ENCODE peak calls at places on chromosome 22, in six cellular contexts. One of them, this sample, is unnamed.
A peak's percentile ranks its signal among the peaks of the same experiment; 100 is the strongest.

GRCh38 chr22:38564669-38565068 is 5.3 kb downstream of the DMC1 start:
- DNase-seq in GF-D8: no peak
- DNase-seq in C1 segment of cervical spinal cord: no peak
- DNase-seq in activated CD4-positive, alpha-beta T cell treated with anti-CD3 and anti-CD28 coated beads, Interleukin-2, amount 50 U/mL, for 1 hour: no peak
- DNase-seq in GM10248: no peak
- DNase-seq in B cell: no peak
- DNase-seq in this sample: no peak

GRCh38 chr22:20567993-20568417 is 60.6 kb downstream of the MED15 start:
- DNase-seq in GF-D8: no peak
- DNase-seq in C1 segment of cervical spinal cord: no peak
- DNase-seq in activated CD4-positive, alpha-beta T cell treated with anti-CD3 and anti-CD28 coated beads, Interleukin-2, amount 50 U/mL, for 1 hour: no peak
- DNase-seq in GM10248: no peak
- DNase-seq in B cell: no peak
- DNase-seq in this sample: no peak

GRCh38 chr22:49218142-49218541 is 609.5 kb downstream of the BRD1 start:
- DNase-seq in GF-D8: no peak
- DNase-seq in C1 segment of cervical spinal cord: no peak
- DNase-seq in activated CD4-positive, alpha-beta T cell treated with anti-CD3 and anti-CD28 coated beads, Interleukin-2, amount 50 U/mL, for 1 hour: no peak
- DNase-seq in GM10248: no peak
- DNase-seq in B cell: no peak
- DNase-seq in this sample: no peak

GRCh38 chr22:33076368-33076767 is 18.2 kb upstream of the SYN3 start:
- DNase-seq in GF-D8: no peak
- DNase-seq in C1 segment of cervical spinal cord: no peak
- DNase-seq in activated CD4-positive, alpha-beta T cell treated with anti-CD3 and anti-CD28 coated beads, Interleukin-2, amount 50 U/mL, for 1 hour: no peak
- DNase-seq in GM10248: no peak
- DNase-seq in B cell: no peak
- DNase-seq in this sample: no peak

GRCh38 chr22:35209203-35209602 is 48.1 kb upstream of the HMGXB4 start:
- DNase-seq in GF-D8: no peak
- DNase-seq in C1 segment of cervical spinal cord: no peak
- DNase-seq in activated CD4-positive, alpha-beta T cell treated with anti-CD3 and anti-CD28 coated beads, Interleukin-2, amount 50 U/mL, for 1 hour: no peak
- DNase-seq in GM10248: no peak
- DNase-seq in B cell: no peak
- DNase-seq in this sample: no peak

GRCh38 chr22:37843746-37844089 is 416 bp downstream of the ANKRD54 start:
- DNase-seq in GF-D8: no peak
- DNase-seq in C1 segment of cervical spinal cord: peak; percentile 65
- DNase-seq in activated CD4-positive, alpha-beta T cell treated with anti-CD3 and anti-CD28 coated beads, Interleukin-2, amount 50 U/mL, for 1 hour: peak; percentile 33
- DNase-seq in GM10248: peak; percentile 68
- DNase-seq in B cell: peak; percentile 55
- DNase-seq in this sample: no peak

GRCh38 chr22:20009018-20009482 is 7.6 kb downstream of the ARVCF start:
- DNase-seq in GF-D8: no peak
- DNase-seq in C1 segment of cervical spinal cord: no peak
- DNase-seq in activated CD4-positive, alpha-beta T cell treated with anti-CD3 and anti-CD28 coated beads, Interleukin-2, amount 50 U/mL, for 1 hour: no peak
- DNase-seq in GM10248: no peak
- DNase-seq in B cell: peak; percentile 21
- DNase-seq in this sample: no peak

GRCh38 chr22:46224044-46224746 is 25.9 kb downstream of the CDPF1 start:
- DNase-seq in GF-D8: no peak
- DNase-seq in C1 segment of cervical spinal cord: no peak
- DNase-seq in activated CD4-positive, alpha-beta T cell treated with anti-CD3 and anti-CD28 coated beads, Interleukin-2, amount 50 U/mL, for 1 hour: no peak
- DNase-seq in GM10248: no peak
- DNase-seq in B cell: no peak
- DNase-seq in this sample: no peak

GRCh38 chr22:40560551-40560950 is 76.0 kb downstream of the MRTFA start:
- DNase-seq in GF-D8: no peak
- DNase-seq in C1 segment of cervical spinal cord: no peak
- DNase-seq in activated CD4-positive, alpha-beta T cell treated with anti-CD3 and anti-CD28 coated beads, Interleukin-2, amount 50 U/mL, for 1 hour: no peak
- DNase-seq in GM10248: no peak
- DNase-seq in B cell: no peak
- DNase-seq in this sample: no peak

GRCh38 chr22:37058917-37059701 is 7.6 kb downstream of the KCTD17 start:
- DNase-seq in GF-D8: no peak
- DNase-seq in C1 segment of cervical spinal cord: no peak
- DNase-seq in activated CD4-positive, alpha-beta T cell treated with anti-CD3 and anti-CD28 coated beads, Interleukin-2, amount 50 U/mL, for 1 hour: no peak
- DNase-seq in GM10248: no peak
- DNase-seq in B cell: no peak
- DNase-seq in this sample: no peak

GRCh38 chr22:38572065-38572464 is 2.1 kb upstream of the DMC1 start:
- DNase-seq in GF-D8: no peak
- DNase-seq in C1 segment of cervical spinal cord: no peak
- DNase-seq in activated CD4-positive, alpha-beta T cell treated with anti-CD3 and anti-CD28 coated beads, Interleukin-2, amount 50 U/mL, for 1 hour: peak; percentile 25
- DNase-seq in GM10248: peak; percentile 53
- DNase-seq in B cell: peak; percentile 43
- DNase-seq in this sample: no peak

GRCh38 chr22:29733362-29734322 is 13.8 kb downstream of the CABP7 start:
- DNase-seq in GF-D8: peak; percentile 91
- DNase-seq in C1 segment of cervical spinal cord: no peak
- DNase-seq in activated CD4-positive, alpha-beta T cell treated with anti-CD3 and anti-CD28 coated beads, Interleukin-2, amount 50 U/mL, for 1 hour: no peak
- DNase-seq in GM10248: no peak
- DNase-seq in B cell: no peak
- DNase-seq in this sample: no peak

GRCh38 chr22:23289130-23289503 is 108.8 kb downstream of the BCR start:
- DNase-seq in GF-D8: no peak
- DNase-seq in C1 segment of cervical spinal cord: no peak
- DNase-seq in activated CD4-positive, alpha-beta T cell treated with anti-CD3 and anti-CD28 coated beads, Interleukin-2, amount 50 U/mL, for 1 hour: no peak
- DNase-seq in GM10248: no peak
- DNase-seq in B cell: no peak
- DNase-seq in this sample: no peak

GRCh38 chr22:42780070-42780540 is 59.4 kb upstream of the A4GALT start:
- DNase-seq in GF-D8: peak; percentile 72
- DNase-seq in C1 segment of cervical spinal cord: peak; percentile 18
- DNase-seq in activated CD4-positive, alpha-beta T cell treated with anti-CD3 and anti-CD28 coated beads, Interleukin-2, amount 50 U/mL, for 1 hour: peak; percentile 6
- DNase-seq in GM10248: peak; percentile 74
- DNase-seq in B cell: peak; percentile 68
- DNase-seq in this sample: peak; percentile 28

GRCh38 chr22:29030016-29030617 is 31.5 kb downstream of the C22orf31 start:
- DNase-seq in GF-D8: no peak
- DNase-seq in C1 segment of cervical spinal cord: no peak
- DNase-seq in activated CD4-positive, alpha-beta T cell treated with anti-CD3 and anti-CD28 coated beads, Interleukin-2, amount 50 U/mL, for 1 hour: no peak
- DNase-seq in GM10248: no peak
- DNase-seq in B cell: no peak
- DNase-seq in this sample: no peak

GRCh38 chr22:19904881-19905618 is 36.5 kb upstream of the COMT start:
- DNase-seq in GF-D8: no peak
- DNase-seq in C1 segment of cervical spinal cord: no peak
- DNase-seq in activated CD4-positive, alpha-beta T cell treated with anti-CD3 and anti-CD28 coated beads, Interleukin-2, amount 50 U/mL, for 1 hour: no peak
- DNase-seq in GM10248: no peak
- DNase-seq in B cell: no peak
- DNase-seq in this sample: no peak

GRCh38 chr22:37771081-37771480 is 36.7 kb upstream of the GCAT start:
- DNase-seq in GF-D8: no peak
- DNase-seq in C1 segment of cervical spinal cord: no peak
- DNase-seq in activated CD4-positive, alpha-beta T cell treated with anti-CD3 and anti-CD28 coated beads, Interleukin-2, amount 50 U/mL, for 1 hour: no peak
- DNase-seq in GM10248: no peak
- DNase-seq in B cell: no peak
- DNase-seq in this sample: no peak

GRCh38 chr22:49415219-49415951 is 412.3 kb downstream of the BRD1 start:
- DNase-seq in GF-D8: no peak
- DNase-seq in C1 segment of cervical spinal cord: no peak
- DNase-seq in activated CD4-positive, alpha-beta T cell treated with anti-CD3 and anti-CD28 coated beads, Interleukin-2, amount 50 U/mL, for 1 hour: no peak
- DNase-seq in GM10248: no peak
- DNase-seq in B cell: no peak
- DNase-seq in this sample: no peak

GRCh38 chr22:32587449-32587848 is 112.8 kb downstream of the FBXO7 start:
- DNase-seq in GF-D8: no peak
- DNase-seq in C1 segment of cervical spinal cord: no peak
- DNase-seq in activated CD4-positive, alpha-beta T cell treated with anti-CD3 and anti-CD28 coated beads, Interleukin-2, amount 50 U/mL, for 1 hour: no peak
- DNase-seq in GM10248: no peak
- DNase-seq in B cell: no peak
- DNase-seq in this sample: no peak

GRCh38 chr22:49014227-49015201 is 813.2 kb downstream of the BRD1 start:
- DNase-seq in GF-D8: no peak
- DNase-seq in C1 segment of cervical spinal cord: no peak
- DNase-seq in activated CD4-positive, alpha-beta T cell treated with anti-CD3 and anti-CD28 coated beads, Interleukin-2, amount 50 U/mL, for 1 hour: no peak
- DNase-seq in GM10248: no peak
- DNase-seq in B cell: no peak
- DNase-seq in this sample: no peak

GRCh38 chr22:43479311-43479710 is 67.5 kb downstream of the MPPED1 start:
- DNase-seq in GF-D8: no peak
- DNase-seq in C1 segment of cervical spinal cord: no peak
- DNase-seq in activated CD4-positive, alpha-beta T cell treated with anti-CD3 and anti-CD28 coated beads, Interleukin-2, amount 50 U/mL, for 1 hour: no peak
- DNase-seq in GM10248: no peak
- DNase-seq in B cell: no peak
- DNase-seq in this sample: no peak

GRCh38 chr22:35197071-35197470 is 60.2 kb upstream of the HMGXB4 start:
- DNase-seq in GF-D8: no peak
- DNase-seq in C1 segment of cervical spinal cord: no peak
- DNase-seq in activated CD4-positive, alpha-beta T cell treated with anti-CD3 and anti-CD28 coated beads, Interleukin-2, amount 50 U/mL, for 1 hour: no peak
- DNase-seq in GM10248: no peak
- DNase-seq in B cell: no peak
- DNase-seq in this sample: no peak

GRCh38 chr22:47269689-47270088 is 507.2 kb downstream of the TBC1D22A start:
- DNase-seq in GF-D8: no peak
- DNase-seq in C1 segment of cervical spinal cord: no peak
- DNase-seq in activated CD4-positive, alpha-beta T cell treated with anti-CD3 and anti-CD28 coated beads, Interleukin-2, amount 50 U/mL, for 1 hour: no peak
- DNase-seq in GM10248: no peak
- DNase-seq in B cell: no peak
- DNase-seq in this sample: no peak

GRCh38 chr22:45280583-45280972 is 4.2 kb upstream of the UPK3A start:
- DNase-seq in GF-D8: no peak
- DNase-seq in C1 segment of cervical spinal cord: no peak
- DNase-seq in activated CD4-positive, alpha-beta T cell treated with anti-CD3 and anti-CD28 coated beads, Interleukin-2, amount 50 U/mL, for 1 hour: no peak
- DNase-seq in GM10248: no peak
- DNase-seq in B cell: no peak
- DNase-seq in this sample: no peak

GRCh38 chr22:38709306-38709705 is 3.6 kb downstream of the GTPBP1 start:
- DNase-seq in GF-D8: no peak
- DNase-seq in C1 segment of cervical spinal cord: no peak
- DNase-seq in activated CD4-positive, alpha-beta T cell treated with anti-CD3 and anti-CD28 coated beads, Interleukin-2, amount 50 U/mL, for 1 hour: no peak
- DNase-seq in GM10248: no peak
- DNase-seq in B cell: no peak
- DNase-seq in this sample: no peak

GRCh38 chr22:45129703-45130524 is 33.8 kb upstream of the NUP50 start:
- DNase-seq in GF-D8: no peak
- DNase-seq in C1 segment of cervical spinal cord: no peak
- DNase-seq in activated CD4-positive, alpha-beta T cell treated with anti-CD3 and anti-CD28 coated beads, Interleukin-2, amount 50 U/mL, for 1 hour: no peak
- DNase-seq in GM10248: peak; percentile 29
- DNase-seq in B cell: no peak
- DNase-seq in this sample: no peak

GRCh38 chr22:41830174-41830573 is 2.7 kb upstream of the SREBF2 start:
- DNase-seq in GF-D8: no peak
- DNase-seq in C1 segment of cervical spinal cord: no peak
- DNase-seq in activated CD4-positive, alpha-beta T cell treated with anti-CD3 and anti-CD28 coated beads, Interleukin-2, amount 50 U/mL, for 1 hour: no peak
- DNase-seq in GM10248: no peak
- DNase-seq in B cell: no peak
- DNase-seq in this sample: no peak

GRCh38 chr22:23178512-23179254 is 1.6 kb upstream of the BCR start:
- DNase-seq in GF-D8: peak; percentile 12
- DNase-seq in C1 segment of cervical spinal cord: peak; percentile 48
- DNase-seq in activated CD4-positive, alpha-beta T cell treated with anti-CD3 and anti-CD28 coated beads, Interleukin-2, amount 50 U/mL, for 1 hour: peak; percentile 63
- DNase-seq in GM10248: peak; percentile 79
- DNase-seq in B cell: peak; percentile 59
- DNase-seq in this sample: peak; percentile 70

GRCh38 chr22:25113316-25113721 is 86.3 kb upstream of the CRYBB3 start:
- DNase-seq in GF-D8: no peak
- DNase-seq in C1 segment of cervical spinal cord: no peak
- DNase-seq in activated CD4-positive, alpha-beta T cell treated with anti-CD3 and anti-CD28 coated beads, Interleukin-2, amount 50 U/mL, for 1 hour: no peak
- DNase-seq in GM10248: no peak
- DNase-seq in B cell: no peak
- DNase-seq in this sample: no peak

GRCh38 chr22:43198936-43199335 is 12.0 kb upstream of the TTLL12 start:
- DNase-seq in GF-D8: no peak
- DNase-seq in C1 segment of cervical spinal cord: no peak
- DNase-seq in activated CD4-positive, alpha-beta T cell treated with anti-CD3 and anti-CD28 coated beads, Interleukin-2, amount 50 U/mL, for 1 hour: no peak
- DNase-seq in GM10248: no peak
- DNase-seq in B cell: no peak
- DNase-seq in this sample: no peak

GRCh38 chr22:44473580-44473979 is 24.5 kb downstream of the RTL6 start:
- DNase-seq in GF-D8: no peak
- DNase-seq in C1 segment of cervical spinal cord: no peak
- DNase-seq in activated CD4-positive, alpha-beta T cell treated with anti-CD3 and anti-CD28 coated beads, Interleukin-2, amount 50 U/mL, for 1 hour: no peak
- DNase-seq in GM10248: no peak
- DNase-seq in B cell: no peak
- DNase-seq in this sample: no peak

GRCh38 chr22:29621761-29622526 is 18.5 kb downstream of the NF2 start:
- DNase-seq in GF-D8: peak; percentile 33
- DNase-seq in C1 segment of cervical spinal cord: no peak
- DNase-seq in activated CD4-positive, alpha-beta T cell treated with anti-CD3 and anti-CD28 coated beads, Interleukin-2, amount 50 U/mL, for 1 hour: no peak
- DNase-seq in GM10248: no peak
- DNase-seq in B cell: no peak
- DNase-seq in this sample: no peak

GRCh38 chr22:31119026-31119717 is 3.6 kb upstream of the INPP5J start:
- DNase-seq in GF-D8: no peak
- DNase-seq in C1 segment of cervical spinal cord: no peak
- DNase-seq in activated CD4-positive, alpha-beta T cell treated with anti-CD3 and anti-CD28 coated beads, Interleukin-2, amount 50 U/mL, for 1 hour: no peak
- DNase-seq in GM10248: no peak
- DNase-seq in B cell: no peak
- DNase-seq in this sample: no peak

GRCh38 chr22:24232124-24232523 is 12.8 kb downstream of the GGT5 start:
- DNase-seq in GF-D8: no peak
- DNase-seq in C1 segment of cervical spinal cord: no peak
- DNase-seq in activated CD4-positive, alpha-beta T cell treated with anti-CD3 and anti-CD28 coated beads, Interleukin-2, amount 50 U/mL, for 1 hour: no peak
- DNase-seq in GM10248: peak; percentile 16
- DNase-seq in B cell: no peak
- DNase-seq in this sample: no peak

GRCh38 chr22:44163536-44163935 is 17.2 kb upstream of the PARVG start:
- DNase-seq in GF-D8: no peak
- DNase-seq in C1 segment of cervical spinal cord: no peak
- DNase-seq in activated CD4-positive, alpha-beta T cell treated with anti-CD3 and anti-CD28 coated beads, Interleukin-2, amount 50 U/mL, for 1 hour: no peak
- DNase-seq in GM10248: no peak
- DNase-seq in B cell: no peak
- DNase-seq in this sample: no peak

GRCh38 chr22:49199224-49199623 is 628.4 kb downstream of the BRD1 start:
- DNase-seq in GF-D8: no peak
- DNase-seq in C1 segment of cervical spinal cord: no peak
- DNase-seq in activated CD4-positive, alpha-beta T cell treated with anti-CD3 and anti-CD28 coated beads, Interleukin-2, amount 50 U/mL, for 1 hour: no peak
- DNase-seq in GM10248: no peak
- DNase-seq in B cell: no peak
- DNase-seq in this sample: no peak

GRCh38 chr22:25880524-25880923 is 138.5 kb downstream of the MYO18B start:
- DNase-seq in GF-D8: no peak
- DNase-seq in C1 segment of cervical spinal cord: no peak
- DNase-seq in activated CD4-positive, alpha-beta T cell treated with anti-CD3 and anti-CD28 coated beads, Interleukin-2, amount 50 U/mL, for 1 hour: no peak
- DNase-seq in GM10248: no peak
- DNase-seq in B cell: no peak
- DNase-seq in this sample: no peak

GRCh38 chr22:46972901-46973831 is 210.7 kb downstream of the TBC1D22A start:
- DNase-seq in GF-D8: no peak
- DNase-seq in C1 segment of cervical spinal cord: no peak
- DNase-seq in activated CD4-positive, alpha-beta T cell treated with anti-CD3 and anti-CD28 coated beads, Interleukin-2, amount 50 U/mL, for 1 hour: no peak
- DNase-seq in GM10248: no peak
- DNase-seq in B cell: no peak
- DNase-seq in this sample: no peak

GRCh38 chr22:46652081-46652929 is 32.1 kb downstream of the GRAMD4 start:
- DNase-seq in GF-D8: no peak
- DNase-seq in C1 segment of cervical spinal cord: no peak
- DNase-seq in activated CD4-positive, alpha-beta T cell treated with anti-CD3 and anti-CD28 coated beads, Interleukin-2, amount 50 U/mL, for 1 hour: no peak
- DNase-seq in GM10248: no peak
- DNase-seq in B cell: no peak
- DNase-seq in this sample: no peak

This sample was measured in caudate nucleus.